ENCODE peak calls at places on chromosome 2, in seven cellular contexts. One of them, this sample, is unnamed.

GRCh38 chr2:174603280-174603679 is 5.7 kb upstream of the WIPF1 start:
- DNase-seq in HCT116: peak
- DNase-seq in fibroblast of lung: peak
- DNase-seq in PC-3: peak
- DNase-seq in K562: peak
- DNase-seq in astrocyte: peak
- DNase-seq in MM.1S: peak
- DNase-seq in this sample: peak

GRCh38 chr2:209993968-209994367 is 8.5 kb upstream of the RPE start:
- DNase-seq in HCT116: no peak
- DNase-seq in fibroblast of lung: no peak
- DNase-seq in PC-3: no peak
- DNase-seq in K562: peak
- DNase-seq in astrocyte: no peak
- DNase-seq in MM.1S: no peak
- DNase-seq in this sample: no peak

GRCh38 chr2:27901219-27901618 is 10.7 kb downstream of the BABAM2 start:
- DNase-seq in HCT116: no peak
- DNase-seq in fibroblast of lung: no peak
- DNase-seq in PC-3: no peak
- DNase-seq in K562: no peak
- DNase-seq in astrocyte: peak
- DNase-seq in MM.1S: no peak
- DNase-seq in this sample: peak

GRCh38 chr2:222351035-222351434 is 52.2 kb upstream of the PAX3 start:
- DNase-seq in HCT116: no peak
- DNase-seq in fibroblast of lung: no peak
- DNase-seq in PC-3: no peak
- DNase-seq in K562: no peak
- DNase-seq in astrocyte: no peak
- DNase-seq in MM.1S: no peak
- DNase-seq in this sample: no peak

GRCh38 chr2:220174826-220175225 is 547.4 kb downstream of the SLC4A3 start:
- DNase-seq in HCT116: no peak
- DNase-seq in fibroblast of lung: no peak
- DNase-seq in PC-3: peak
- DNase-seq in K562: no peak
- DNase-seq in astrocyte: no peak
- DNase-seq in MM.1S: no peak
- DNase-seq in this sample: no peak

GRCh38 chr2:205366336-205367060 is 315.8 kb upstream of the NRP2 start:
- DNase-seq in HCT116: no peak
- DNase-seq in fibroblast of lung: no peak
- DNase-seq in PC-3: no peak
- DNase-seq in K562: no peak
- DNase-seq in astrocyte: no peak
- DNase-seq in MM.1S: no peak
- DNase-seq in this sample: no peak

GRCh38 chr2:43057742-43058706 is 168.4 kb downstream of the ZFP36L2 start:
- DNase-seq in HCT116: no peak
- DNase-seq in fibroblast of lung: no peak
- DNase-seq in PC-3: no peak
- DNase-seq in K562: no peak
- DNase-seq in astrocyte: no peak
- DNase-seq in MM.1S: no peak
- DNase-seq in this sample: no peak

GRCh38 chr2:28047698-28048097 is 157.2 kb downstream of the BABAM2 start:
- DNase-seq in HCT116: no peak
- DNase-seq in fibroblast of lung: peak
- DNase-seq in PC-3: peak
- DNase-seq in K562: no peak
- DNase-seq in astrocyte: peak
- DNase-seq in MM.1S: no peak
- DNase-seq in this sample: peak

GRCh38 chr2:172420096-172420671 is 7.2 kb upstream of the ITGA6 start:
- DNase-seq in HCT116: no peak
- DNase-seq in fibroblast of lung: no peak
- DNase-seq in PC-3: no peak
- DNase-seq in K562: no peak
- DNase-seq in astrocyte: no peak
- DNase-seq in MM.1S: no peak
- DNase-seq in this sample: no peak

GRCh38 chr2:121705958-121706357 is 30.7 kb downstream of the NIFK start:
- DNase-seq in HCT116: no peak
- DNase-seq in fibroblast of lung: no peak
- DNase-seq in PC-3: no peak
- DNase-seq in K562: no peak
- DNase-seq in astrocyte: no peak
- DNase-seq in MM.1S: no peak
- DNase-seq in this sample: no peak

GRCh38 chr2:168157926-168158325 is 89.5 kb downstream of the STK39 start:
- DNase-seq in HCT116: no peak
- DNase-seq in fibroblast of lung: no peak
- DNase-seq in PC-3: peak
- DNase-seq in K562: no peak
- DNase-seq in astrocyte: peak
- DNase-seq in MM.1S: no peak
- DNase-seq in this sample: peak

GRCh38 chr2:200428961-200429665 is 80.8 kb downstream of the KCTD18 start:
- DNase-seq in HCT116: no peak
- DNase-seq in fibroblast of lung: no peak
- DNase-seq in PC-3: no peak
- DNase-seq in K562: no peak
- DNase-seq in astrocyte: no peak
- DNase-seq in MM.1S: no peak
- DNase-seq in this sample: no peak

GRCh38 chr2:175432021-175432420 is 250.5 kb upstream of the ATP5MC3 start:
- DNase-seq in HCT116: no peak
- DNase-seq in fibroblast of lung: no peak
- DNase-seq in PC-3: no peak
- DNase-seq in K562: no peak
- DNase-seq in astrocyte: no peak
- DNase-seq in MM.1S: no peak
- DNase-seq in this sample: no peak

GRCh38 chr2:191959209-191959608 is 112.3 kb upstream of the CAVIN2 start:
- DNase-seq in HCT116: no peak
- DNase-seq in fibroblast of lung: no peak
- DNase-seq in PC-3: no peak
- DNase-seq in K562: no peak
- DNase-seq in astrocyte: no peak
- DNase-seq in MM.1S: no peak
- DNase-seq in this sample: no peak

GRCh38 chr2:122748552-122749011 is 993.1 kb downstream of the TSN start:
- DNase-seq in HCT116: no peak
- DNase-seq in fibroblast of lung: peak
- DNase-seq in PC-3: peak
- DNase-seq in K562: no peak
- DNase-seq in astrocyte: peak
- DNase-seq in MM.1S: no peak
- DNase-seq in this sample: peak

GRCh38 chr2:89845532-89845931 is 1154.1 kb downstream of the RPIA start:
- DNase-seq in HCT116: no peak
- DNase-seq in fibroblast of lung: no peak
- DNase-seq in PC-3: no peak
- DNase-seq in K562: no peak
- DNase-seq in astrocyte: no peak
- DNase-seq in MM.1S: no peak
- DNase-seq in this sample: no peak

GRCh38 chr2:223069988-223070387 is 18.0 kb downstream of the KCNE4 start:
- DNase-seq in HCT116: no peak
- DNase-seq in fibroblast of lung: no peak
- DNase-seq in PC-3: no peak
- DNase-seq in K562: no peak
- DNase-seq in astrocyte: no peak
- DNase-seq in MM.1S: no peak
- DNase-seq in this sample: no peak

GRCh38 chr2:33476100-33476792 is at the start of gene RASGRP3:
- DNase-seq in HCT116: peak
- DNase-seq in fibroblast of lung: peak
- DNase-seq in PC-3: peak
- DNase-seq in K562: peak
- DNase-seq in astrocyte: peak
- DNase-seq in MM.1S: peak
- DNase-seq in this sample: peak

GRCh38 chr2:33477473-33478468 is 1.3 kb downstream of the RASGRP3 start:
- DNase-seq in HCT116: no peak
- DNase-seq in fibroblast of lung: no peak
- DNase-seq in PC-3: no peak
- DNase-seq in K562: peak
- DNase-seq in astrocyte: no peak
- DNase-seq in MM.1S: peak
- DNase-seq in this sample: no peak

GRCh38 chr2:33478968-33479691 is 2.7 kb downstream of the RASGRP3 start:
- DNase-seq in HCT116: no peak
- DNase-seq in fibroblast of lung: no peak
- DNase-seq in PC-3: no peak
- DNase-seq in K562: peak
- DNase-seq in astrocyte: no peak
- DNase-seq in MM.1S: peak
- DNase-seq in this sample: no peak

GRCh38 chr2:33475381-33476099 is 909 bp upstream of the RASGRP3 start:
- DNase-seq in HCT116: peak
- DNase-seq in fibroblast of lung: peak
- DNase-seq in PC-3: peak
- DNase-seq in K562: peak
- DNase-seq in astrocyte: peak
- DNase-seq in MM.1S: peak
- DNase-seq in this sample: peak

GRCh38 chr2:33476793-33477190 is 343 bp downstream of the RASGRP3 start:
- DNase-seq in HCT116: no peak
- DNase-seq in fibroblast of lung: no peak
- DNase-seq in PC-3: no peak
- DNase-seq in K562: no peak
- DNase-seq in astrocyte: no peak
- DNase-seq in MM.1S: no peak
- DNase-seq in this sample: no peak
- H2AFZ ChIP-seq in HCT116: peak
- H2AFZ ChIP-seq in fibroblast of lung: peak
- H2AFZ ChIP-seq in PC-3: peak
- H2AFZ ChIP-seq in K562: peak
- H2AFZ ChIP-seq in astrocyte: peak
- H2AFZ ChIP-seq in MM.1S: no peak
- H2AFZ ChIP-seq in this sample: peak

GRCh38 chr2:68643011-68643873 is at the start of gene PROKR1:
- DNase-seq in HCT116: no peak
- DNase-seq in fibroblast of lung: no peak
- DNase-seq in PC-3: peak
- DNase-seq in K562: peak
- DNase-seq in astrocyte: peak
- DNase-seq in MM.1S: no peak
- DNase-seq in this sample: peak
- TF ChIP-seq EZH2 in HCT116: no peak
- TF ChIP-seq EZH2 in fibroblast of lung: peak
- TF ChIP-seq EZH2 in PC-3: no peak
- TF ChIP-seq EZH2 in K562: no peak
- TF ChIP-seq EZH2 in astrocyte: peak
- TF ChIP-seq EZH2 in MM.1S: no peak
- TF ChIP-seq EZH2 in this sample: no peak

DNA sequence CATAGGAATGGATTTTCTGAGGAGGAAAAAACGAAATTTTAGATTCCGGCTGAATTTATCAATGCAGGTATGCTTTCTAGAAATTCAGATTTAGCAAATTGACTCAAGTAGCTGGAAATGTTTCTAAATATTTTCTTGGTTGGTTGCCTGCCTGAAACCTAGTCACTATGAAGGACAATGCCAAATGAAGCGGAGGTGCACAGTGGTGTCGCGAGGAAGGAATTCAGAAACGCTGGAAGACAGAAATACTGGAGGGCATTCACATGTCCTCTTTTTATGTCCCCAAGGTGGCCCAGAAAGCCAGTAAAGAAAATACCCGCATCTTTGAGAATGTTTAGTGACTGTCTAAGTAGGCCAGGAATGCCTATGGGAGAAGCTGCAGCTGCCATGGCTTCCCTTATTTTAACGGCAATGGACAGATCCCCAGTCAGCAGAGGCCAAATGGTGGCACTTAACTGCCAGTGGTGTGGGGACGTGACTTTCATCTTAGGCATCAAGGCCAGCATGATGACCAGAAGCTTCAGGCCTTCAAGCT is 15.8 kb upstream of the EFR3B start:
- DNase-seq in HCT116: no peak
- DNase-seq in fibroblast of lung: no peak
- DNase-seq in PC-3: no peak
- DNase-seq in K562: no peak
- DNase-seq in astrocyte: no peak
- DNase-seq in MM.1S: no peak
- DNase-seq in this sample: no peak
- H3K27ac ChIP-seq in HCT116: no peak
- H3K27ac ChIP-seq in fibroblast of lung: no peak
- H3K27ac ChIP-seq in PC-3: no peak
- H3K27ac ChIP-seq in K562: no peak
- H3K27ac ChIP-seq in astrocyte: no peak
- H3K27ac ChIP-seq in MM.1S: no peak
- H3K27ac ChIP-seq in this sample: no peak

GRCh38 chr2:216275890-216276289 is 96.4 kb downstream of the MARCHF4 start:
- DNase-seq in HCT116: no peak
- DNase-seq in fibroblast of lung: no peak
- DNase-seq in PC-3: no peak
- DNase-seq in K562: no peak
- DNase-seq in astrocyte: no peak
- DNase-seq in MM.1S: no peak
- DNase-seq in this sample: no peak

GRCh38 chr2:216281316-216281715 is 91.0 kb downstream of the MARCHF4 start:
- DNase-seq in HCT116: no peak
- DNase-seq in fibroblast of lung: no peak
- DNase-seq in PC-3: no peak
- DNase-seq in K562: no peak
- DNase-seq in astrocyte: no peak
- DNase-seq in MM.1S: no peak
- DNase-seq in this sample: no peak

GRCh38 chr2:216279011-216279410 is 93.3 kb downstream of the MARCHF4 start:
- DNase-seq in HCT116: no peak
- DNase-seq in fibroblast of lung: no peak
- DNase-seq in PC-3: no peak
- DNase-seq in K562: no peak
- DNase-seq in astrocyte: no peak
- DNase-seq in MM.1S: no peak
- DNase-seq in this sample: peak

GRCh38 chr2:216281881-216282280 is 90.4 kb downstream of the MARCHF4 start:
- DNase-seq in HCT116: no peak
- DNase-seq in fibroblast of lung: no peak
- DNase-seq in PC-3: no peak
- DNase-seq in K562: no peak
- DNase-seq in astrocyte: no peak
- DNase-seq in MM.1S: no peak
- DNase-seq in this sample: no peak

GRCh38 chr2:216279459-216279858 is 92.8 kb downstream of the MARCHF4 start:
- DNase-seq in HCT116: no peak
- DNase-seq in fibroblast of lung: peak
- DNase-seq in PC-3: no peak
- DNase-seq in K562: no peak
- DNase-seq in astrocyte: no peak
- DNase-seq in MM.1S: no peak
- DNase-seq in this sample: peak
- H2AFZ ChIP-seq in HCT116: no peak
- H2AFZ ChIP-seq in fibroblast of lung: no peak
- H2AFZ ChIP-seq in PC-3: no peak
- H2AFZ ChIP-seq in K562: no peak
- H2AFZ ChIP-seq in astrocyte: no peak
- H2AFZ ChIP-seq in MM.1S: no peak
- H2AFZ ChIP-seq in this sample: no peak